ENCODE peak calls at places on chromosomes 12 and 14, in five cellular contexts. N is NCI-H446, Q is KG1, C is T-helper 2 cell, T is aorta. Y is an unnamed sample.

GRCh38 chr14:31927348-31927826 is 149.7 kb upstream of the ARHGAP5 start:
- DNase-seq in T (no peak), C (no peak), Q (no peak), N (no peak), Y (no peak)

GRCh38 chr12:22656835-22657234 is 31.9 kb downstream of the ETNK1 start:
- DNase-seq in T (no peak), C (no peak), Q (no peak), N (no peak), Y (no peak)

GRCh38 chr14:105409379-105409778 is 10.2 kb upstream of the MTA1 start:
- DNase-seq in N (no peak), C (no peak), T (peak), Q (no peak), Y (no peak)

GRCh38 chr12:53241623-53242412 is 9.8 kb upstream of the RARG start:
- DNase-seq in C (no peak), Q (no peak), N (no peak), T (no peak), Y (no peak)

GRCh38 chr14:83133986-83134664 is 1600.5 kb upstream of the SEL1L start:
- DNase-seq in Q (no peak), C (no peak), N (no peak), T (no peak), Y (no peak)

GRCh38 chr12:92745874-92746553 is 43.2 kb downstream of the PLEKHG7 start:
- DNase-seq in Q (no peak), N (peak), T (peak), C (no peak), Y (no peak)

GRCh38 chr12:130026608-130027176 is 122.9 kb upstream of the TMEM132D start:
- DNase-seq in T (no peak), Q (no peak), N (no peak), C (no peak), Y (no peak)

GRCh38 chr14:105646175-105646574 is 119.8 kb downstream of the TMEM121 start:
- DNase-seq in N (no peak), T (no peak), C (no peak), Q (no peak), Y (no peak)

GRCh38 chr12:20602671-20603402 is 92.3 kb upstream of the SLCO1C1 start:
- DNase-seq in C (no peak), Q (no peak), N (no peak), T (no peak), Y (no peak)

GRCh38 chr12:34405286-34406227 is 383.3 kb downstream of the ALG10 start:
- DNase-seq in N (no peak), T (peak), C (no peak), Q (no peak), Y (no peak)

GRCh38 chr12:113862570-113863454 is 103.3 kb downstream of the RBM19 start:
- DNase-seq in C (no peak), T (no peak), Q (no peak), N (no peak), Y (peak)

GRCh38 chr12:21769311-21769710 is 5.2 kb downstream of the KCNJ8 start:
- DNase-seq in N (no peak), Q (no peak), T (no peak), C (no peak), Y (no peak)

GRCh38 chr12:12870454-12870853 is 20.9 kb upstream of the GPRC5A start:
- DNase-seq in Q (no peak), T (no peak), C (no peak), N (no peak), Y (no peak)

GRCh38 chr12:116406529-116406928 is 129.0 kb upstream of the MED13L start:
- DNase-seq in C (no peak), N (no peak), Q (no peak), T (peak), Y (peak)

GRCh38 chr14:44963775-44964380 is 1.9 kb downstream of the TOGARAM1 start:
- DNase-seq in N (no peak), T (no peak), Q (no peak), C (no peak), Y (no peak)

GRCh38 chr14:89121961-89122675 is 294.9 kb downstream of the FOXN3 start:
- DNase-seq in Q (no peak), C (no peak), T (no peak), N (no peak), Y (no peak)